ENCODE peak calls at places on chromosomes 4 and X, in six cellular contexts. O is GM12878, F is A549, G is endothelial cell of umbilical vein, H is K562, R is HepG2. J is an unnamed sample.

GRCh38 chr4:5809216-5809776 is 83.6 kb downstream of the CRMP1 start:
- DNase-seq in R (no peak), H (no peak), F (no peak), O (no peak), G (no peak), J (peak)

GRCh38 chr4:53929955-53930798 is 134.2 kb downstream of the CHIC2 start:
- DNase-seq in G (peak), F (peak), R (peak), O (peak), H (peak), J (peak)

GRCh38 chr4:98481167-98481566 is 177.2 kb downstream of the TSPAN5 start:
- DNase-seq in H (no peak), F (no peak), O (no peak), G (no peak), R (peak), J (no peak)

GRCh38 chr4:1565598-1566295 is 118.4 kb downstream of the FAM53A start:
- DNase-seq in G (no peak), H (no peak), R (no peak), O (no peak), F (no peak), J (no peak)

GRCh38 chrX:155611302-155611701 is 1.4 kb downstream of the TMLHE start:
- DNase-seq in R (no peak), O (no peak), F (no peak), H (no peak), G (peak), J (peak)

GRCh38 chr4:854356-854755 is 28.4 kb upstream of the CPLX1 start:
- DNase-seq in O (no peak), F (no peak), H (no peak), R (no peak), G (no peak), J (no peak)

GRCh38 chr4:168630445-168631187 is 133.8 kb downstream of the PALLD start:
- DNase-seq in G (peak), F (peak), R (no peak), O (no peak), H (no peak), J (peak)

GRCh38 chrX:97389761-97390192 is 506.1 kb downstream of the RPA4 start:
- DNase-seq in H (no peak), R (no peak), F (peak), O (no peak), G (peak), J (peak)

GRCh38 chrX:43350935-43351334 is 305.2 kb upstream of the MAOA start:
- DNase-seq in O (no peak), R (no peak), H (no peak), F (no peak), G (no peak), J (no peak)

GRCh38 chr4:10031663-10032590 is 10.6 kb upstream of the SLC2A9 start:
- DNase-seq in G (no peak), O (no peak), H (no peak), R (no peak), F (no peak), J (no peak)

GRCh38 chr4:1104647-1105046 is 8.7 kb downstream of the RNF212 start:
- DNase-seq in R (no peak), O (no peak), F (no peak), G (no peak), H (no peak), J (no peak)

GRCh38 chrX:20218809-20219505 is 47.8 kb downstream of the RPS6KA3 start:
- DNase-seq in R (no peak), F (peak), G (peak), O (no peak), H (peak), J (no peak)

GRCh38 chr4:90842960-90843359 is 715.8 kb downstream of the CCSER1 start:
- DNase-seq in R (peak), F (peak), H (no peak), O (peak), G (no peak), J (no peak)

GRCh38 chr4:39609454-39609911 is 29.2 kb downstream of the SMIM14 start:
- DNase-seq in G (no peak), H (no peak), R (peak), O (peak), F (peak), J (peak)

GRCh38 chrX:68431836-68432235 is 1.5 kb downstream of the OPHN1 start:
- DNase-seq in H (no peak), F (no peak), G (peak), O (no peak), R (no peak), J (no peak)

GRCh38 chrX:65720580-65720979 is 53.1 kb downstream of the MSN start:
- DNase-seq in F (no peak), G (peak), H (no peak), R (no peak), O (no peak), J (peak)

GRCh38 chr4:158443731-158444130 is 78.0 kb upstream of the RXFP1 start:
- DNase-seq in F (no peak), G (no peak), R (no peak), O (no peak), H (no peak), J (no peak)

GRCh38 chrX:51878056-51878455 is 15.4 kb upstream of the MAGED1 start:
- DNase-seq in G (no peak), F (no peak), O (no peak), R (no peak), H (no peak), J (no peak)

GRCh38 chr4:15551740-15552446 is 82.2 kb downstream of the CC2D2A start:
- DNase-seq in R (peak), G (no peak), H (no peak), F (peak), O (no peak), J (no peak)

GRCh38 chr4:120070191-120070590 is 3.5 kb upstream of the MAD2L1 start:
- DNase-seq in G (peak), F (no peak), O (no peak), R (no peak), H (no peak), J (no peak)

GRCh38 chr4:120062663-120063195 is 3.9 kb downstream of the MAD2L1 start:
- DNase-seq in G (no peak), H (no peak), R (no peak), O (no peak), F (no peak), J (no peak)

GRCh38 chr4:120066525-120067333 is at the start of gene MAD2L1:
- DNase-seq in H (peak), G (peak), F (peak), R (peak), O (peak), J (peak)

GRCh38 chr4:120064887-120065286 is 1.8 kb downstream of the MAD2L1 start:
- DNase-seq in F (no peak), R (no peak), O (no peak), G (no peak), H (no peak), J (no peak)

DNA sequence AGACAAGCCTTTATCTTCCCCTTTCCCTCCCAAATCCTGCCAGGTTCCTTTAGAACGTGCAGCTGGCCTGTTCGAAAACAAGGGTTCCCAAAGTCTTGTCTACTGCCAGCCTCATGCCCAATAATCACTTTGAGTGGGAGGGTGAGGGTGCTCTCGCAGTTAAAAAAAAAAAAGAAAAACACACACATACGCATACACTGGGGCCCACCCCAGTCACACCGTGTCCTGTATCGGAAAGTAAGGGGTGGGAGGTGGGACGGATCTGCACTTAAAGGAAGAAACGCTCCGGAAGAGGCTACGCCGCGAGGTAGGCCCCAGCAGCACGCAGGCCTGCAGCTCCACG is 495 bp downstream of the MAD2L1 start:
- DNase-seq in F (no peak), G (no peak), O (no peak), H (no peak), R (peak), J (peak)
- TF ChIP-seq MAX in F (no peak), G (no peak), O (no peak), H (no peak), R (peak), J (no peak)

GRCh38 chrX:40471965-40472648 is 108.7 kb upstream of the ATP6AP2 start:
- DNase-seq in G (peak), F (peak), O (peak), R (peak), H (peak), J (no peak)

GRCh38 chrX:40465735-40466551 is 114.8 kb upstream of the ATP6AP2 start:
- DNase-seq in F (no peak), R (no peak), H (no peak), G (no peak), O (no peak), J (peak)

GRCh38 chrX:40469316-40469715 is 111.5 kb upstream of the ATP6AP2 start:
- DNase-seq in F (no peak), H (no peak), G (no peak), R (no peak), O (no peak), J (no peak)

GRCh38 chrX:40470830-40471429 is 109.8 kb upstream of the ATP6AP2 start:
- DNase-seq in O (no peak), R (no peak), F (peak), H (no peak), G (no peak), J (no peak)

DNA sequence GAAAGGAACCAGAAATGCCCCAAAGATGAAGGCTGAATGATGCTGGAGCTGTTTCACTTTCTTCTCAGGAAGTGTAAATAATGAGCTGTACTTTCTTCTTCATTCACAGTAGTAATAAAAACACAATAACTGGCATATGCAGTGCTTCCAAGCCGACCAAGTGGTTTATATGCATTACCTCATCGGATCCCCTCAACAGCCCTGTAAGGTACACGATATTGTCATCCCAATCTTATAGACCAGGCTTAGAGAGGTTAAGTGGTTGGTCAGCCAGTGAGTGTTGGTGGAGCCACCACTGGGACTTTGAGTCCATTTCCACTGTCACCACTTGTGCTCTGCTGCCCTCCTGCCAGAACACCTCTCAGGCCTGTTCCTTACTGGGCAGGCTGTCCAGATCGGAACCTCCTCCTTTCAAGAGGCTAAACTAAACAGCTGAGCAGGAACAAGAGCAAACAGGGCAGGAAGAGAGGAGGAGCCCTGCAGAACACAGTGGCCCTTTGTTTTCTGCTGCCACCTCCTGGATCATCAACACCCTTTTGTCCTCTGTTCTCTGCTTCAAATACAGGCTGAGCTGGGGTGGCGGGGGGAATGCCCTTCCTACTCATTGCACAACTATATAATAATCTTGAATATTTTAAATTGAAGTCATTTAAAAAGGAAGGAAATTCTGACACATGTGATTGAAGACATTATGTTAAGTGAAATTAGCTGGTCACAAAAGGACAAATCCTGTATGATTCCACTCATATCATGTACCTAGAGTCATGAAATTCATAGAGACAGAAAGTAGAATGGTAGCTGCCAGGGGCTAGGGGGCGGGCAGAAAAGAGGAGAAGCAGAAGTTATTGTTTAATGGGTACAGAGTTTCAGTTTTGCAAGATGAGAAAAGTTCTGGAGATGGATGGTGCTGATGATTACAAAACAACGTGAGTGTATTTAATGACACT is 112.5 kb upstream of the ATP6AP2 start:
- DNase-seq in R (peak), H (peak), F (peak), O (peak), G (peak), J (peak)
- TF ChIP-seq POLR2A in R (no peak), H (no peak), F (no peak), O (no peak), G (no peak), J (no peak)

GRCh38 chr4:183657564-183657963 is 1.4 kb downstream of the RWDD4 start:
- DNase-seq in O (no peak), G (no peak), R (no peak), H (peak), F (no peak), J (peak)

GRCh38 chr4:183659029-183659870 is at the start of the genes RWDD4 and TRAPPC11:
- DNase-seq in F (peak), G (peak), R (peak), O (peak), H (peak), J (peak)

GRCh38 chr4:183659919-183660318 is 826 bp downstream of the TRAPPC11 start:
- DNase-seq in G (no peak), F (no peak), O (no peak), H (peak), R (no peak), J (peak)

GRCh38 chr4:183658362-183659028 is 490 bp downstream of the RWDD4 start:
- DNase-seq in O (no peak), H (peak), F (peak), G (peak), R (peak), J (peak)
- TF ChIP-seq MYC in O (no peak), H (no peak), F (no peak), G (no peak), R (no peak), J (no peak)

DNA sequence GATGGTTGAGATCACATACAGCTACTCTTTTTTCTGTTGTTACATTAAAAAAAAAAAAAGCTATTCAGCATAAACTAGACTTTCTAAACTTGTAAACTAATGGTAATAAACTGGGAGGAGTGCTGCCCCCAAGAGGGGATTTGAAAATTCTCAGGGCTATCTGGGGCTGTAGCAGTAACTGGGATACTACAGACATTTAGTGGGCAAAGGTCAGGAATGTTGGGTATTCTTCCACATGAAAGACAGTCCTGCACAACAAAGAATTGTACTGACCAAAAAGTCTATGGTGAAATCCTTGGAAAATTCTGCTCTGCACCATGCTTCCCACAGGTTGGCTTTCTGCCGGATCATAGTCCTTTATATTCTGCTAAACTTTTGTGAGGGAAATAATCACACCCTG is 232.6 kb upstream of the BOD1L1 start:
- DNase-seq in O (no peak), H (no peak), R (peak), G (no peak), F (no peak), J (peak)
- TF ChIP-seq MAX in O (no peak), H (no peak), R (no peak), G (no peak), F (no peak), J (no peak)

DNA sequence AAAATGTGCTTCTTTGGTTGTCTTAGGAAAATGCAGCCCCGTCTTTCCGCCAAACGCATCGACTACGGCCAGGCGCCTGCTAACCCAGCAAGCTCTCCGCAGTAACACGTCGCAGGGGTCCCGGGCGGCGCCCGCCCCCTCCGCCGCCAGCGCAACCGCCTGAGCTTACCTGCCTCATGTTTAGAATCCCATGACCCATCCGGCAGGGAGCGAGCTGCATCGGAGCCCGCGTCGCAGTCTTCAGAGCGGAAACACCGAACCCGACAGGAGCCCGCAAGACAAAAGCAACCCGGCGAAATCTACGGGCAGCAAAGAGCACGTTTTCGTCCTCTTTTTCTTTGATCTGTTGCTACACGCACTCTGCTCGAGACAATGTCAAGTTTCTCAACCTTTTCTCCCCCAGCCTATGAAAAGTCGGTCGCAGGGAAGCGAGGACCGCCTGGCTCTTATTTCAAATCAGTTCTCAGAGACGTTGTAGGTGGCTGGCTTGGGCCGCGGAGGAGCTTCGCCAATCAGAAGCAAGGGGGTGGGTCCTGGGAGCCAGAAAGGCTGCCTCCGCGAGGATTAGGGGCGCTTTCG is at the start of gene MID1:
- DNase-seq in O (no peak), F (peak), G (peak), H (no peak), R (no peak), J (no peak)
- TF ChIP-seq POLR2A in O (no peak), F (peak), G (peak), H (no peak), R (no peak), J (no peak)

J was measured in NB4.